ENCODE peak calls at places on chromosomes 5 and 9, in ten cellular contexts. F is fibroblast of lung; E is CD8-positive, alpha-beta T cell; I is hypothalamus; J is left ventricle myocardium superior; Q is stimulated activated CD4-positive, alpha-beta T cell treated with anti-CD3 and anti-CD28 coated beads, Interleukin-15, amount 100 ng/mL, for 1 hour; K is activated CD4-positive, alpha-beta T cell treated with anti-CD3 and anti-CD28 coated beads for 36 hours; W is activated naive CD8-positive, alpha-beta T cell treated with anti-CD3 and anti-CD28 coated beads, Interleukin-2, amount 50 U/mL, for 24 hours; Y is choroid plexus epithelial cell; O is D721Med. M is an unnamed sample.

GRCh38 chr5:113488645-113489184 is 462 bp upstream of the MCC start:
- DNase-seq in F (no peak), K (no peak), W (no peak), J (no peak), E (no peak), I (no peak), O (no peak), Q (no peak), Y (peak), M (no peak)

GRCh38 chr9:98709968-98710965 is 1.5 kb upstream of the GABBR2 start:
- DNase-seq in J (no peak), W (no peak), I (no peak), E (no peak), K (no peak), Q (no peak), Y (peak), F (peak), O (no peak), M (peak)

GRCh38 chr5:111069839-111070238 is 1.7 kb upstream of the TSLP start:
- DNase-seq in I (no peak), F (peak), Q (no peak), W (no peak), Y (peak), J (no peak), E (no peak), O (no peak), K (no peak), M (no peak)

GRCh38 chr9:2800385-2801179 is 43.3 kb downstream of the PUM3 start:
- DNase-seq in E (no peak), F (peak), I (no peak), K (no peak), O (no peak), Y (peak), J (no peak), W (no peak), Q (no peak), M (no peak)

GRCh38 chr5:138033916-138034315 is 1.0 kb upstream of the FAM13B start:
- DNase-seq in Q (no peak), O (no peak), W (no peak), Y (peak), F (peak), K (no peak), J (no peak), I (no peak), E (no peak), M (no peak)

GRCh38 chr5:1681955-1682354 is 117.7 kb downstream of the MRPL36 start:
- DNase-seq in Q (no peak), E (no peak), O (no peak), I (no peak), W (no peak), J (no peak), F (no peak), K (no peak), Y (no peak), M (no peak)

GRCh38 chr5:43428034-43428712 is 16.0 kb upstream of the CCL28 start:
- DNase-seq in W (no peak), K (no peak), F (peak), Q (no peak), E (no peak), Y (peak), J (no peak), I (no peak), O (no peak), M (no peak)

GRCh38 chr5:146623657-146624056 is 107.7 kb upstream of the GPR151 start:
- DNase-seq in K (no peak), J (no peak), F (no peak), O (no peak), Y (no peak), E (no peak), Q (no peak), I (no peak), W (no peak), M (no peak)

GRCh38 chr5:126368239-126368812 is 54.9 kb upstream of the GRAMD2B start:
- DNase-seq in O (no peak), I (no peak), J (no peak), K (no peak), Q (no peak), W (no peak), F (peak), E (no peak), Y (no peak), M (peak)

GRCh38 chr5:33810491-33811120 is 81.2 kb downstream of the ADAMTS12 start:
- DNase-seq in O (no peak), I (no peak), J (no peak), F (peak), Y (no peak), W (no peak), Q (no peak), E (no peak), K (no peak), M (no peak)

GRCh38 chr9:133518706-133519105 is 6.1 kb downstream of the MYMK start:
- DNase-seq in F (no peak), K (no peak), O (no peak), E (no peak), Y (no peak), I (no peak), W (no peak), Q (no peak), J (peak), M (no peak)

GRCh38 chr9:113669523-113670115 is 206.1 kb downstream of the RGS3 start:
- DNase-seq in Q (no peak), O (no peak), W (no peak), F (peak), J (no peak), I (no peak), K (no peak), E (no peak), Y (peak), M (no peak)

GRCh38 chr5:53323943-53324642 is 156.3 kb upstream of the FST start:
- DNase-seq in Q (no peak), K (peak), I (no peak), O (no peak), F (no peak), Y (no peak), J (no peak), W (no peak), E (no peak), M (no peak)

GRCh38 chr5:134551891-134552290 is 26.4 kb downstream of the JADE2 start:
- DNase-seq in E (no peak), I (no peak), Q (no peak), J (no peak), W (no peak), O (no peak), F (no peak), K (no peak), Y (no peak), M (no peak)

GRCh38 chr5:98770911-98771322 is 2.5 kb upstream of the RGMB start:
- DNase-seq in O (no peak), I (no peak), F (no peak), E (no peak), K (no peak), Q (no peak), Y (peak), J (no peak), W (no peak), M (no peak)

GRCh38 chr5:30765227-30765626 is 428.3 kb upstream of the CDH6 start:
- DNase-seq in Q (no peak), F (no peak), O (no peak), I (no peak), Y (peak), K (no peak), E (no peak), W (no peak), J (no peak), M (no peak)

GRCh38 chr5:40914835-40915234 is 5.5 kb downstream of the C7 start:
- DNase-seq in W (no peak), J (no peak), F (peak), O (no peak), K (no peak), Y (peak), E (no peak), I (no peak), Q (no peak), M (no peak)

GRCh38 chr5:179554981-179555380 is 4.6 kb downstream of the RUFY1 start:
- DNase-seq in W (no peak), I (no peak), E (no peak), J (no peak), Y (no peak), K (no peak), F (no peak), Q (no peak), O (no peak), M (no peak)